ENCODE peak calls at places on chromosome 20, in four cellular contexts. One of them, this sample, is unnamed. For H4K20me1, the result is how much of the 10 kb centered on the place peaks cover.

GRCh38 chr20:62327726-62328495 is 25.1 kb downstream of the ADRM1 start:
- DNase-seq in mammary epithelial cell: no peak
- DNase-seq in H1: no peak
- DNase-seq in fibroblast of lung: no peak
- DNase-seq in this sample: no peak

GRCh38 chr20:15236812-15237211 is 899.4 kb upstream of the FLRT3 start:
- DNase-seq in mammary epithelial cell: peak
- DNase-seq in H1: peak
- DNase-seq in fibroblast of lung: peak
- DNase-seq in this sample: peak

GRCh38 chr20:5569021-5569420 is 181.2 kb upstream of the SHLD1 start:
- DNase-seq in mammary epithelial cell: peak
- DNase-seq in H1: no peak
- DNase-seq in fibroblast of lung: peak
- DNase-seq in this sample: peak

GRCh38 chr20:4325548-4326187 is 310.3 kb upstream of the RNF24 start:
- DNase-seq in H1: no peak
- DNase-seq in mammary epithelial cell: no peak
- DNase-seq in fibroblast of lung: no peak
- DNase-seq in this sample: no peak

GRCh38 chr20:23659989-23660837 is 22.5 kb upstream of the CST3 start:
- DNase-seq in mammary epithelial cell: no peak
- DNase-seq in fibroblast of lung: peak
- DNase-seq in H1: no peak
- DNase-seq in this sample: no peak

GRCh38 chr20:25486377-25486776 is 78.9 kb downstream of the GINS1 start:
- DNase-seq in fibroblast of lung: peak
- DNase-seq in H1: no peak
- DNase-seq in mammary epithelial cell: no peak
- DNase-seq in this sample: no peak

GRCh38 chr20:1273366-1273765 is 7.3 kb downstream of the SNPH start:
- DNase-seq in fibroblast of lung: no peak
- DNase-seq in H1: no peak
- DNase-seq in mammary epithelial cell: no peak
- DNase-seq in this sample: no peak

GRCh38 chr20:3115190-3116107 is 30.9 kb upstream of the AVP start:
- DNase-seq in fibroblast of lung: peak
- DNase-seq in H1: peak
- DNase-seq in mammary epithelial cell: peak
- DNase-seq in this sample: peak

GRCh38 chr20:17468073-17468840 is 62.9 kb downstream of the BFSP1 start:
- DNase-seq in fibroblast of lung: no peak
- DNase-seq in H1: no peak
- DNase-seq in mammary epithelial cell: no peak
- DNase-seq in this sample: no peak

GRCh38 chr20:23666698-23667097 is 22.1 kb downstream of the CST4 start:
- DNase-seq in H1: no peak
- DNase-seq in mammary epithelial cell: no peak
- DNase-seq in fibroblast of lung: no peak
- DNase-seq in this sample: no peak

GRCh38 chr20:53995949-53996348 is 74.4 kb downstream of the BCAS1 start:
- DNase-seq in H1: no peak
- DNase-seq in fibroblast of lung: no peak
- DNase-seq in mammary epithelial cell: no peak
- DNase-seq in this sample: no peak

GRCh38 chr20:60137657-60138245 is 179.5 kb downstream of the CDH26 start:
- DNase-seq in H1: peak
- DNase-seq in mammary epithelial cell: peak
- DNase-seq in fibroblast of lung: peak
- DNase-seq in this sample: peak

GRCh38 chr20:54763366-54763765 is 288.0 kb downstream of the DOK5 start:
- DNase-seq in fibroblast of lung: no peak
- DNase-seq in mammary epithelial cell: no peak
- DNase-seq in H1: no peak
- DNase-seq in this sample: no peak

GRCh38 chr20:53413188-53413631 is 180.4 kb downstream of the ZNF217 start:
- DNase-seq in H1: peak
- DNase-seq in fibroblast of lung: no peak
- DNase-seq in mammary epithelial cell: no peak
- DNase-seq in this sample: peak

GRCh38 chr20:7031222-7031621 is 263.7 kb downstream of the BMP2 start:
- DNase-seq in fibroblast of lung: no peak
- DNase-seq in H1: no peak
- DNase-seq in mammary epithelial cell: no peak
- DNase-seq in this sample: no peak

GRCh38 chr20:12287575-12287974 is 369.9 kb downstream of the BTBD3 start:
- DNase-seq in mammary epithelial cell: peak
- DNase-seq in fibroblast of lung: no peak
- DNase-seq in H1: no peak
- DNase-seq in this sample: no peak

GRCh38 chr20:10510216-10510615 is 75.1 kb downstream of the SLX4IP start:
- DNase-seq in fibroblast of lung: no peak
- DNase-seq in H1: no peak
- DNase-seq in mammary epithelial cell: no peak
- DNase-seq in this sample: no peak

GRCh38 chr20:61370841-61371303 is 118.8 kb downstream of the CDH4 start:
- DNase-seq in H1: no peak
- DNase-seq in mammary epithelial cell: no peak
- DNase-seq in fibroblast of lung: no peak
- DNase-seq in this sample: no peak

GRCh38 chr20:57061058-57061900 is 205.2 kb downstream of the BMP7 start:
- DNase-seq in H1: no peak
- DNase-seq in mammary epithelial cell: peak
- DNase-seq in fibroblast of lung: no peak
- DNase-seq in this sample: no peak

GRCh38 chr20:4844766-4845465 is 123.2 kb downstream of the PRND start:
- DNase-seq in mammary epithelial cell: no peak
- DNase-seq in fibroblast of lung: no peak
- DNase-seq in H1: no peak
- DNase-seq in this sample: no peak

DNA sequence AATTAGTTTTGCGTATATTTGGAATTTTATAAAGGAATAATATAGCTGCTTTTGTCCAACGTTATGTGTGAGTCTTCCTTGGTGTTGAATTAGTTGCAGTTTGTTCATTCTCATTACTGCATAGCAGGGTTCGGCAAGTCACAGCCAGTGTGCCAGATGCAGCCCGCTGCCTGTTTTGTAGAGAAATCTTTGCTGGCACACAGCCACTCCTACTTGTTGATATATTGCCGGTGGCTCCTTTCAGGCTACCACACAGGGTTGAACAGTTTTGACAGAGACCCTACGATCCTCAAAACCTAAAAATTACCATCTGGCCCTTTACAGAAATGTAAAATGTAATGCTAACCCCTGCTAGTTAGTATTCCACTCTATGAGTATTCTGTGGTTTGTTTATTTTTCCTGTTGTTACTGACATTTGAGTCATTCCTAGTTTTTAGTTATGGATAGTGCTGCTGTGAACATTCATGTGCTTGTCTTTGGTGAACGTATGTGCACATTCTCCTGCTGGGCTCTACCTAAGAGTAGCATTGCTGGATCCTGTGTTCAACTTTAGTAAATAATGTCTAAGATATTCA is 11.5 kb downstream of the DHX35 start:
- DNase-seq in fibroblast of lung: peak
- DNase-seq in mammary epithelial cell: peak
- DNase-seq in H1: no peak
- DNase-seq in this sample: no peak
- H4K20me1 ChIP-seq in fibroblast of lung: under half
- H4K20me1 ChIP-seq in mammary epithelial cell: under half
- H4K20me1 ChIP-seq in H1: under half
- H4K20me1 ChIP-seq in this sample: under half

GRCh38 chr20:46810442-46811327 is 84.0 kb upstream of the EYA2 start:
- DNase-seq in mammary epithelial cell: no peak
- DNase-seq in fibroblast of lung: no peak
- DNase-seq in H1: no peak
- DNase-seq in this sample: no peak

GRCh38 chr20:46809961-46810360 is 84.7 kb upstream of the EYA2 start:
- DNase-seq in H1: no peak
- DNase-seq in mammary epithelial cell: no peak
- DNase-seq in fibroblast of lung: no peak
- DNase-seq in this sample: no peak

GRCh38 chr20:46808565-46808964 is 86.1 kb upstream of the EYA2 start:
- DNase-seq in fibroblast of lung: no peak
- DNase-seq in H1: no peak
- DNase-seq in mammary epithelial cell: no peak
- DNase-seq in this sample: no peak

GRCh38 chr20:46814366-46815232 is 80.0 kb upstream of the EYA2 start:
- DNase-seq in mammary epithelial cell: peak
- DNase-seq in H1: no peak
- DNase-seq in fibroblast of lung: peak
- DNase-seq in this sample: peak

DNA sequence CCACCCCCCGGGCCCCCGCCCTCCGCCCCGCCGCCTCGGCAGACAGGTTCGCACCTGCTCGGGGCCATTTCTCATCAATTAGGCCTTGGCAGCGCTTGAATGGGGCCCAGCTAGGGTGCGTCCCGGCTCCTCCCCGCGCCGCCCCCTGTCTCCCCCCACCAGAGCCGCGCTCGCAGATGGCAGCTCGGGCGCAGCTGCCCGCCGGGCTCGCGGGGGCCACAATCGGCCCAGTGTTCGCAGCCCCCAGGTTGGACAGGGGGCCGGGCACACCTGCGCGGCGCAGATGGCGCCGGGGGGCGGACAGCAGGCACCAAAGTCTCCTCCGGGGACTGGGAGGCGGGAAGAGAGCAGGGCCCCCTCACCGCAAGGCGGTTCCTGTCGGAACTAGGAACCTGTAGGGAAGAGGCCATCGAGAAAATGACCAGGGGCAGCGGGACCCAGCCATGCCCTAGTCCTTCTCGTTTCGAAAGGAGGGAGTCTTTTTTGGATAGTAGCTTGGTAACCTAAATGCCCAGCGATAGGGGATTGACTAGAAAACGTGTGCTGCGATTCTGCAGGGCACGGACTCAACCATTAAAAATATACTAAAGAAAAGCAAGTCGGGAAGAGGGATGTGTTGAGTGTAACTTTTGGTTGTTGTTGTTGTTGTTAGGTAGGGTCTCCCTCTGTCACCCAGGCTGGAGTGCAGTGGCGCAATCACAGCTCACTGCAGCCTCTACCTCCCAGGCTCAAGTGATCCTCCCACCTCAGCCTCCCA is 83.1 kb upstream of the EYA2 start:
- DNase-seq in fibroblast of lung: no peak
- DNase-seq in mammary epithelial cell: no peak
- DNase-seq in H1: no peak
- DNase-seq in this sample: no peak
- H4K20me1 ChIP-seq in fibroblast of lung: under half
- H4K20me1 ChIP-seq in mammary epithelial cell: under half
- H4K20me1 ChIP-seq in H1: under half
- H4K20me1 ChIP-seq in this sample: under half

GRCh38 chr20:47257256-47257655 is 99.2 kb downstream of the ZMYND8 start:
- DNase-seq in fibroblast of lung: no peak
- DNase-seq in H1: no peak
- DNase-seq in mammary epithelial cell: no peak
- DNase-seq in this sample: no peak
- H4K20me1 ChIP-seq in fibroblast of lung: under half
- H4K20me1 ChIP-seq in H1: under half
- H4K20me1 ChIP-seq in mammary epithelial cell: under half
- H4K20me1 ChIP-seq in this sample: under half

DNA sequence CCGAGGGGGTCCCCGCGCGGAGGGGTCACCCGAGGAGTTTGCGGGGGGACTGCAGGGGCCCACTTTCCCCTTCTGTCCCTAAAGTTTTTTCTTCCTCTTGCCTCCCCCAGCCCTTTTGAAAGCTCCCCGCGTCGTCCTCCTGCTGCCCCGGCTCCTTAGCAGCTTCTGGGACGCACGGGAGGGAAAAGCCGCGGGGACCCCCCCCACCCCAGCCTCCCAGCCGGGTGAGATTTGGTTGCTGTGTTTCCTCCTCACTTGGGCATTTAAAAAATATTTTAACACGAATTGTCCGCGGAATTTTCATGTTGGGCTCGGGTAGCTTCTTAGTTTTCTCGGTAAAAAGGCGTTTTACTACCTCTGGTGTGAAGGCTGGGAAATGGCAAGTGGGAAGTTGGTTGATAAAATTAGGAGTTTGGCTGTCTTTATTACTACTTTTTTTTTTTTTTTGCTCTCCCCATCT is 614 bp downstream of the NCOA3 start:
- DNase-seq in fibroblast of lung: no peak
- DNase-seq in H1: no peak
- DNase-seq in mammary epithelial cell: peak
- DNase-seq in this sample: no peak
- H4K20me1 ChIP-seq in fibroblast of lung: under half
- H4K20me1 ChIP-seq in H1: under half
- H4K20me1 ChIP-seq in mammary epithelial cell: under half
- H4K20me1 ChIP-seq in this sample: under half

GRCh38 chr20:49184691-49185070 is 3.5 kb downstream of the STAU1 start:
- DNase-seq in mammary epithelial cell: no peak
- DNase-seq in fibroblast of lung: no peak
- DNase-seq in H1: no peak
- DNase-seq in this sample: no peak
- H4K20me1 ChIP-seq in mammary epithelial cell: under half
- H4K20me1 ChIP-seq in fibroblast of lung: under half
- H4K20me1 ChIP-seq in H1: under half
- H4K20me1 ChIP-seq in this sample: under half

DNA sequence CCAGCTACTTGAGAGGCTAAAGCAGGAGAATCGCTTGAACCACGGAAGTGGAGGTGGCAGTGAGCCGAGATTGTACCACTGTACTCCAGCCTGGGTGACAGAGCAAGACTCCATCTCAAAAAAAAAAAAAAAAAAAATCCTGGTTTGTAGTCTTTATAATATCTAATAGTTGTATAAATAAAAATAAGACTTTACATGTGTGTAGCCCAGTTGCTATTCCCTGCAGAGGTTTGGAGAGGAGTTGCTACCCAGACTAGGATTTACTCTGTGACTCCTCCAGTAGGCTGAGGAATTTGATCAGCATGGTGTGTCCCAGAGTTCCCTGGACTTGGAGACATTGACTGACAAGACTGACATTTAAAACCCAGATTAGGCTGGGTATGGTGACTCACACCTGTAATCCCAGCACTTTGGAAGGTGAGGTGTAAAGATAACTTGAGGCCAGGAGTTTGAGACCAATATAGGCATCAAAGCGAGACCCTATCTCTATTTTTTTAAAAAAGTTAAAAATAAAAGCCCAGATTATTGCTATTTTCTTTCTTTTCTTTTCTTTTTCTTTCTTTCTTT is 10.2 kb downstream of the CHMP4B start:
- DNase-seq in H1: no peak
- DNase-seq in mammary epithelial cell: no peak
- DNase-seq in fibroblast of lung: no peak
- DNase-seq in this sample: peak
- H4K20me1 ChIP-seq in H1: under half
- H4K20me1 ChIP-seq in mammary epithelial cell: under half
- H4K20me1 ChIP-seq in fibroblast of lung: under half
- H4K20me1 ChIP-seq in this sample: under half

GRCh38 chr20:63705232-63706026 is 2.3 kb downstream of the ARFRP1 start:
- DNase-seq in H1: no peak
- DNase-seq in mammary epithelial cell: no peak
- DNase-seq in fibroblast of lung: no peak
- DNase-seq in this sample: no peak

GRCh38 chr20:63704749-63705117 is 3.0 kb downstream of the ARFRP1 start:
- DNase-seq in mammary epithelial cell: no peak
- DNase-seq in fibroblast of lung: no peak
- DNase-seq in H1: no peak
- DNase-seq in this sample: no peak

GRCh38 chr20:63706852-63707557 is 771 bp downstream of the ARFRP1 start:
- DNase-seq in fibroblast of lung: peak
- DNase-seq in H1: no peak
- DNase-seq in mammary epithelial cell: peak
- DNase-seq in this sample: no peak

GRCh38 chr20:63707558-63708300 is at the start of the genes ARFRP1 and ZGPAT:
- DNase-seq in fibroblast of lung: peak
- DNase-seq in mammary epithelial cell: peak
- DNase-seq in H1: no peak
- DNase-seq in this sample: peak

GRCh38 chr20:63706027-63706695 is 1.6 kb downstream of the ARFRP1 start:
- DNase-seq in mammary epithelial cell: no peak
- DNase-seq in fibroblast of lung: no peak
- DNase-seq in H1: no peak
- DNase-seq in this sample: no peak
- H4K20me1 ChIP-seq in mammary epithelial cell: under half
- H4K20me1 ChIP-seq in fibroblast of lung: under half
- H4K20me1 ChIP-seq in H1: under half
- H4K20me1 ChIP-seq in this sample: under half